ENCODE peak calls at places on chromosomes 1 and 21, in five cellular contexts. Q, W, Y, R and H are unnamed samples.
A peak's percentile ranks its signal among the peaks of the same experiment; 100 is the strongest.

GRCh38 chr1:52600533-52601179 is 1.5 kb upstream of the GPX7 start:
- DNase-seq in Q (no peak), W (no peak), Y (no peak), R (no peak), H (no peak)

GRCh38 chr21:43922949-43923348 is 57.9 kb downstream of the AGPAT3 start:
- DNase-seq in Q (no peak), W (no peak), Y (no peak), R (no peak), H (no peak)

GRCh38 chr1:60637651-60638050 is 444.7 kb upstream of the NFIA start:
- DNase-seq in Q (no peak), W (no peak), Y (no peak), R (no peak), H (no peak)

GRCh38 chr1:42005530-42005929 is 86.8 kb upstream of the HIVEP3 start:
- DNase-seq in Q (no peak), W (no peak), Y (no peak), R (no peak), H (no peak)

GRCh38 chr21:45873418-45873817 is 108.2 kb upstream of the COL6A1 start:
- DNase-seq in Q (no peak), W (no peak), Y (no peak), R (no peak), H (no peak)

GRCh38 chr1:91742848-91743292 is 143.1 kb downstream of the TGFBR3 start:
- DNase-seq in Q (no peak), W (no peak), Y (no peak), R (no peak), H (no peak)

GRCh38 chr21:29155118-29155932 is 24.9 kb downstream of the MAP3K7CL start:
- DNase-seq in Q (no peak), W (no peak), Y (no peak), R (no peak), H (peak; percentile 94)

GRCh38 chr21:46459356-46460112 is 843 bp downstream of the DIP2A start:
- DNase-seq in Q (peak; percentile 21), W (no peak), Y (no peak), R (peak; percentile 12), H (peak; percentile 49)

GRCh38 chr21:42654913-42655796 is 1.7 kb downstream of the PDE9A start:
- DNase-seq in Q (no peak), W (no peak), Y (no peak), R (no peak), H (no peak)

GRCh38 chr1:110475358-110476027 is 24.5 kb downstream of the PROK1 start:
- DNase-seq in Q (peak; percentile 33), W (no peak), Y (no peak), R (no peak), H (no peak)

GRCh38 chr1:230112131-230112701 is 45.2 kb downstream of the GALNT2 start:
- DNase-seq in Q (no peak), W (peak; percentile 90), Y (no peak), R (peak; percentile 44), H (no peak)

GRCh38 chr1:243244420-243244819 is 10.7 kb downstream of the CEP170 start:
- DNase-seq in Q (no peak), W (no peak), Y (no peak), R (no peak), H (no peak)

GRCh38 chr1:53543771-53544695 is 84.8 kb downstream of the DMRTB1 start:
- DNase-seq in Q (no peak), W (no peak), Y (no peak), R (no peak), H (no peak)